ENCODE peak calls at places on chromosome 12, in eight cellular contexts. E is ascending aorta, A is thoracic aorta, D is IMR-90, L is adipocyte, U is sigmoid colon, K is testis, B is A549. I is an unnamed sample.

GRCh38 chr12:55935742-55936151 is 4.8 kb downstream of the DGKA start:
- DNase-seq in E (no peak), A (no peak), D (no peak), L (no peak), U (peak; percentile 78), K (peak; percentile 33), B (no peak), I (no peak)

GRCh38 chr12:96919510-96920210 is 12.6 kb downstream of the NEDD1 start:
- DNase-seq in E (no peak), A (no peak), D (no peak), L (no peak), U (no peak), K (no peak), B (no peak), I (no peak)

GRCh38 chr12:47838286-47838931 is 18.7 kb upstream of the HDAC7 start:
- DNase-seq in E (no peak), A (no peak), D (peak; percentile 41), L (peak; percentile 80), U (no peak), K (no peak), B (peak; percentile 56), I (peak; percentile 57)

GRCh38 chr12:113077859-113078256 is 21.3 kb downstream of the DTX1 start:
- DNase-seq in E (no peak), A (no peak), D (no peak), L (no peak), U (no peak), K (no peak), B (no peak), I (no peak)

GRCh38 chr12:31585271-31585670 is 5.7 kb downstream of the DENND5B start:
- DNase-seq in E (no peak), A (no peak), D (peak; percentile 63), L (peak; percentile 42), U (no peak), K (no peak), B (peak; percentile 33), I (peak; percentile 47)

GRCh38 chr12:43988838-43989560 is 153.1 kb downstream of the TMEM117 start:
- DNase-seq in E (no peak), A (no peak), D (peak; percentile 55), L (peak; percentile 14), U (no peak), K (no peak), B (no peak), I (no peak)

GRCh38 chr12:25970082-25970481 is 11.6 kb downstream of the RASSF8 start:
- DNase-seq in E (no peak), A (no peak), D (no peak), L (no peak), U (no peak), K (no peak), B (no peak), I (no peak)

GRCh38 chr12:39267886-39268285 is 175.0 kb downstream of the KIF21A start:
- DNase-seq in E (no peak), A (no peak), D (no peak), L (no peak), U (no peak), K (no peak), B (no peak), I (no peak)

GRCh38 chr12:106767954-106768501 is 6.5 kb upstream of the RIC8B start:
- DNase-seq in E (no peak), A (no peak), D (no peak), L (peak; percentile 41), U (no peak), K (no peak), B (peak; percentile 62), I (peak; percentile 64)

GRCh38 chr12:119151445-119151844 is 27.3 kb upstream of the HSPB8 start:
- DNase-seq in E (no peak), A (no peak), D (no peak), L (no peak), U (no peak), K (no peak), B (no peak), I (peak; percentile 14)

GRCh38 chr12:32505067-32505466 is 105.7 kb downstream of the FGD4 start:
- DNase-seq in E (no peak), A (no peak), D (peak; percentile 5), L (peak; percentile 17), U (no peak), K (no peak), B (no peak), I (peak; percentile 25)

GRCh38 chr12:128077211-128077916 is 189.6 kb upstream of the TMEM132C start:
- DNase-seq in E (no peak), A (no peak), D (no peak), L (no peak), U (no peak), K (no peak), B (no peak), I (no peak)

GRCh38 chr12:48454675-48455074 is 17.7 kb upstream of the ANP32D start:
- DNase-seq in E (no peak), A (no peak), D (peak; percentile 8), L (peak; percentile 22), U (no peak), K (no peak), B (peak; percentile 50), I (peak; percentile 70)

GRCh38 chr12:102769323-102769916 is 147.6 kb downstream of the PAH start:
- DNase-seq in E (no peak), A (no peak), D (peak; percentile 58), L (peak; percentile 91), U (peak; percentile 76), K (peak; percentile 81), B (peak; percentile 71), I (peak; percentile 69)

GRCh38 chr12:102543931-102544485 is 63.6 kb upstream of the IGF1 start:
- DNase-seq in E (no peak), A (no peak), D (no peak), L (no peak), U (no peak), K (no peak), B (no peak), I (no peak)

GRCh38 chr12:6963016-6963731 is 7.3 kb downstream of the PHB2 start:
- DNase-seq in E (no peak), A (no peak), D (no peak), L (no peak), U (peak; percentile 65), K (no peak), B (no peak), I (no peak)

GRCh38 chr12:53751336-53752191 is at the start of gene CISTR:
- DNase-seq in E (no peak), A (no peak), D (no peak), L (peak; percentile 49), U (no peak), K (no peak), B (no peak), I (no peak)

GRCh38 chr12:53750812-53751335 is 905 bp downstream of the CISTR start:
- DNase-seq in E (no peak), A (no peak), D (peak; percentile 19), L (peak; percentile 37), U (no peak), K (peak; percentile 41), B (no peak), I (peak; percentile 24)

GRCh38 chr12:53752651-53753050 is 872 bp upstream of the CISTR start:
- DNase-seq in E (no peak), A (no peak), D (no peak), L (no peak), U (no peak), K (no peak), B (no peak), I (no peak)

GRCh38 chr12:53749986-53750811 is 1.6 kb downstream of the CISTR start:
- DNase-seq in E (no peak), A (no peak), D (no peak), L (no peak), U (no peak), K (no peak), B (no peak), I (no peak)

GRCh38 chr12:53752192-53752601 is 418 bp upstream of the CISTR start:
- DNase-seq in E (no peak), A (no peak), D (no peak), L (no peak), U (no peak), K (no peak), B (no peak), I (no peak)
- H3K4me3 ChIP-seq in E (peak overlapping the region; percentile 59), A (peak overlapping the region; percentile 75), D (no peak overlapping the region), L (no peak overlapping the region), U (peak overlapping the region; percentile 57), K (no peak overlapping the region), B (no peak overlapping the region), I (no peak overlapping the region)

GRCh38 chr12:88417531-88417930 is 162.7 kb downstream of the KITLG start:
- DNase-seq in E (no peak), A (no peak), D (no peak), L (no peak), U (no peak), K (no peak), B (no peak), I (no peak)

GRCh38 chr12:88416786-88417185 is 163.5 kb downstream of the KITLG start:
- DNase-seq in E (no peak), A (no peak), D (no peak), L (no peak), U (no peak), K (no peak), B (no peak), I (no peak)

GRCh38 chr12:88419794-88420193 is 160.5 kb downstream of the KITLG start:
- DNase-seq in E (no peak), A (no peak), D (peak; percentile 17), L (peak; percentile 61), U (no peak), K (no peak), B (no peak), I (peak; percentile 50)

GRCh38 chr12:88418856-88419497 is 161.3 kb downstream of the KITLG start:
- DNase-seq in E (no peak), A (no peak), D (peak; percentile 73), L (peak; percentile 75), U (no peak), K (no peak), B (no peak), I (peak; percentile 68)

GRCh38 chr12:88420460-88420859 is 159.8 kb downstream of the KITLG start:
- DNase-seq in E (no peak), A (no peak), D (peak; percentile 94), L (peak; percentile 93), U (no peak), K (no peak), B (peak; percentile 16), I (peak; percentile 86)
- H3K4me3 ChIP-seq in E (no peak overlapping the region), A (no peak overlapping the region), D (no peak overlapping the region), L (peak overlapping the region; percentile 29), U (no peak overlapping the region), K (no peak overlapping the region), B (no peak overlapping the region), I (no peak overlapping the region)

DNA sequence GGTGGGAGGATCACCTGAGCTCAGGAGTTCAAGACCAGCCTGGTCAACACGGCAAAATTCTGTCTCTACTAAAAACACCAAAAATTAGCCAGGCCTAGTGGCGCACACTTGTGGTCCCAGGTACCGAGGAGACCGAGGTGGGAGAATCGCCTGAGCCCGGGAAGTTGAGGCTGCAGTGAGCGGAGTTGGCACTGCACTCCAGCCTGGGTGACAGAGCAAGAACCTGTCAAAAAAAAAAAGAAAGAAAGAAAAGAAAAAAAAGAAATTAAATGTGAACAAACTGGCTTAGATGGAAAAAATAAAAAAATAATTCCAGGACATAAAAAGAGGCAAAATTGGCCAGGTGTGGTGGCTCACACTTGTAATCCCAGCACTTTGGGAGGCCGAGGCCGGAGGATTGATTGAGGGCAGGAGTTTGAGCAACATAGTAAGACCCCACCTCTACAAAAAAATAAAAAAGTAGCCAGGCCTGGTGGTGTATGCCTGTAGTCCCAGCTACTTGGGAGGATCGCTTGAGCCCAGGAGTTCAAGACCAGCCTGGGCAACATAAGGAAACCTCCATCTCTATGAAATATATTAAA is 3.5 kb downstream of the TMEM119 start:
- DNase-seq in E (no peak), A (no peak), D (no peak), L (no peak), U (no peak), K (no peak), B (no peak), I (no peak)
- H3K4me3 ChIP-seq in E (no peak overlapping the region), A (no peak overlapping the region), D (no peak overlapping the region), L (peak overlapping the region; percentile 94), U (no peak overlapping the region), K (no peak overlapping the region), B (no peak overlapping the region), I (no peak overlapping the region)

GRCh38 chr12:130120012-130120805 is 42.1 kb upstream of the FZD10 start:
- DNase-seq in E (no peak), A (no peak), D (no peak), L (no peak), U (no peak), K (no peak), B (no peak), I (no peak)
- H3K4me3 ChIP-seq in E (no peak overlapping the region), A (no peak overlapping the region), D (no peak overlapping the region), L (no peak overlapping the region), U (no peak overlapping the region), K (no peak overlapping the region), B (no peak overlapping the region), I (no peak overlapping the region)

I was measured in fibroblast of pulmonary artery.